ENCODE peak calls at places on chromosomes 4 and X, in four cellular contexts. One of them, this sample, is unnamed.

GRCh38 chr4:186934841-186935443 is 211.3 kb upstream of the FAT1 start:
- DNase-seq in uterus: no peak
- DNase-seq in mucosa of descending colon: no peak
- DNase-seq in upper lobe of right lung: no peak
- DNase-seq in this sample: no peak

GRCh38 chr4:1792832-1793495 is at the start of gene FGFR3:
- DNase-seq in uterus: no peak
- DNase-seq in mucosa of descending colon: no peak
- DNase-seq in upper lobe of right lung: peak
- DNase-seq in this sample: no peak

GRCh38 chr4:100108869-100109268 is 81.4 kb downstream of the DDIT4L start:
- DNase-seq in mucosa of descending colon: no peak
- DNase-seq in upper lobe of right lung: no peak
- DNase-seq in uterus: no peak
- DNase-seq in this sample: no peak

GRCh38 chrX:130974323-130974722 is 71.3 kb upstream of the ENOX2 start:
- DNase-seq in uterus: no peak
- DNase-seq in mucosa of descending colon: no peak
- DNase-seq in upper lobe of right lung: no peak
- DNase-seq in this sample: no peak

GRCh38 chr4:158253350-158253980 is 43.2 kb downstream of the TMEM144 start:
- DNase-seq in upper lobe of right lung: no peak
- DNase-seq in uterus: peak
- DNase-seq in mucosa of descending colon: no peak
- DNase-seq in this sample: no peak

GRCh38 chr4:24644983-24645764 is 60.8 kb upstream of the DHX15 start:
- DNase-seq in mucosa of descending colon: no peak
- DNase-seq in upper lobe of right lung: no peak
- DNase-seq in uterus: no peak
- DNase-seq in this sample: no peak

GRCh38 chr4:55186123-55186522 is 60.7 kb upstream of the KDR start:
- DNase-seq in mucosa of descending colon: no peak
- DNase-seq in upper lobe of right lung: no peak
- DNase-seq in uterus: no peak
- DNase-seq in this sample: no peak

GRCh38 chr4:71941001-71941400 is 90.8 kb upstream of the NPFFR2 start:
- DNase-seq in upper lobe of right lung: no peak
- DNase-seq in mucosa of descending colon: no peak
- DNase-seq in uterus: no peak
- DNase-seq in this sample: no peak

GRCh38 chr4:108270466-108271450 is 102.0 kb upstream of the LEF1 start:
- DNase-seq in uterus: no peak
- DNase-seq in mucosa of descending colon: no peak
- DNase-seq in upper lobe of right lung: no peak
- DNase-seq in this sample: no peak

GRCh38 chr4:40143926-40144508 is 52.8 kb upstream of the RHOH start:
- DNase-seq in uterus: no peak
- DNase-seq in mucosa of descending colon: no peak
- DNase-seq in upper lobe of right lung: no peak
- DNase-seq in this sample: no peak

GRCh38 chr4:183261953-183262775 is 57.9 kb downstream of the CLDN22 start:
- DNase-seq in upper lobe of right lung: peak
- DNase-seq in uterus: peak
- DNase-seq in mucosa of descending colon: peak
- DNase-seq in this sample: peak

GRCh38 chr4:127708985-127709384 is 21.2 kb upstream of the SLC25A31 start:
- DNase-seq in uterus: peak
- DNase-seq in mucosa of descending colon: no peak
- DNase-seq in upper lobe of right lung: no peak
- DNase-seq in this sample: no peak

GRCh38 chr4:70946944-70947343 is 44.8 kb downstream of the MOB1B start:
- DNase-seq in upper lobe of right lung: no peak
- DNase-seq in uterus: no peak
- DNase-seq in mucosa of descending colon: no peak
- DNase-seq in this sample: no peak

GRCh38 chr4:72701987-72702819 is 133.2 kb upstream of the ADAMTS3 start:
- DNase-seq in uterus: peak
- DNase-seq in upper lobe of right lung: no peak
- DNase-seq in mucosa of descending colon: no peak
- DNase-seq in this sample: no peak

GRCh38 chrX:100643943-100644587 is at the start of gene SRPX2:
- DNase-seq in mucosa of descending colon: no peak
- DNase-seq in upper lobe of right lung: no peak
- DNase-seq in uterus: peak
- DNase-seq in this sample: no peak

GRCh38 chr4:5990446-5991160 is 27.6 kb downstream of the C4orf50 start:
- DNase-seq in uterus: no peak
- DNase-seq in mucosa of descending colon: no peak
- DNase-seq in upper lobe of right lung: peak
- DNase-seq in this sample: no peak

GRCh38 chr4:21888195-21888976 is 60.2 kb downstream of the KCNIP4 start:
- DNase-seq in upper lobe of right lung: no peak
- DNase-seq in uterus: no peak
- DNase-seq in mucosa of descending colon: no peak
- DNase-seq in this sample: no peak

GRCh38 chrX:43655151-43655676 is 885 bp upstream of the MAOA start:
- DNase-seq in uterus: peak
- DNase-seq in upper lobe of right lung: peak
- DNase-seq in mucosa of descending colon: peak
- DNase-seq in this sample: peak

GRCh38 chrX:43655961-43656494 is at the start of gene MAOA:
- DNase-seq in upper lobe of right lung: peak
- DNase-seq in uterus: peak
- DNase-seq in mucosa of descending colon: peak
- DNase-seq in this sample: peak

DNA sequence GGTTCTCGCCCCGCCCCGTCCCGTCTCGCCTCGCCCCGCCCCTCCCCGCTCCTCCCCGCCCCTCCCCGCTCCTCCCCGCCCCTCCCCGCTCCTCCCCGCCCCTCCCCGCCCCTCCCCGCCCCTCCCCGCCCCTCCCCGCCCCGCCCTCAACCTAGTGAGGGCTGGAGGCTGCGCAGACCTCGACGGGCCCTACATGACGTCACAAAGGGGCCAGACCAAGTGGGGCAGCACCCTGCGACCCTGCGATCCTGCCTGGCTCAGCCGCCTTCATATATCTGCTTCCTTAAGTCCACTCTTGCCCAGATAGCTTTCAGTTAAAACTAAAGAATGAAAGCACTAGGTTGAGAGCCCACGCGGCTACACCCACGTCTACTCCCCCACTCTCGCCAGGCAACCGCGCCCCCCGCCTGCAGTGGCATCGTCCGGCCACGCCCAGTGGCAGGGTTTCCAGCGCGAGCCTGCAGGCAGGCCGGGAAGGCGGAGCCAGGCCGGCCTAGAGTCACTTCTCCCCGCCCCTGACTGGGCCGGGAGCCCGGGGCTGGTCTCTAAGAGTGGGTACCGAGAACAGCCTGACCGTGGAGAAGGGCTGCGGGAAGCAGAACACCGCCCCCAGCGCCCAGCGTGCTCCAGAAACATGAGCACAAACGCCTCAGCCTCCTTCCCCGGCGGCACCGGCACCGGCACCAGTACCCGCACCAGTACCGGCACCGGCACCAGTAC is 1.5 kb upstream of the MAOA start:
- DNase-seq in uterus: peak
- DNase-seq in upper lobe of right lung: peak
- DNase-seq in mucosa of descending colon: peak
- DNase-seq in this sample: peak
- TF ChIP-seq CTCF in uterus: peak
- TF ChIP-seq CTCF in upper lobe of right lung: peak
- TF ChIP-seq CTCF in mucosa of descending colon: no peak
- TF ChIP-seq CTCF in this sample: peak

GRCh38 chr4:153467897-153468262 is 1.7 kb downstream of the TMEM131L start:
- DNase-seq in mucosa of descending colon: no peak
- DNase-seq in upper lobe of right lung: no peak
- DNase-seq in uterus: no peak
- DNase-seq in this sample: no peak
- TF ChIP-seq CTCF in mucosa of descending colon: no peak
- TF ChIP-seq CTCF in upper lobe of right lung: no peak
- TF ChIP-seq CTCF in uterus: no peak
- TF ChIP-seq CTCF in this sample: no peak

GRCh38 chr4:177108708-177109107 is 201.0 kb upstream of the NEIL3 start:
- DNase-seq in mucosa of descending colon: no peak
- DNase-seq in uterus: no peak
- DNase-seq in upper lobe of right lung: no peak
- DNase-seq in this sample: no peak
- TF ChIP-seq CTCF in mucosa of descending colon: no peak
- TF ChIP-seq CTCF in uterus: no peak
- TF ChIP-seq CTCF in upper lobe of right lung: peak
- TF ChIP-seq CTCF in this sample: peak

GRCh38 chrX:113741744-113742143 is 842.1 kb upstream of the HTR2C start:
- DNase-seq in uterus: no peak
- DNase-seq in upper lobe of right lung: no peak
- DNase-seq in mucosa of descending colon: no peak
- DNase-seq in this sample: no peak
- TF ChIP-seq CTCF in uterus: no peak
- TF ChIP-seq CTCF in upper lobe of right lung: no peak
- TF ChIP-seq CTCF in mucosa of descending colon: no peak
- TF ChIP-seq CTCF in this sample: peak